ENCODE peak calls at places on chromosomes 13 and 19, in eight cellular contexts. Z is fibroblast of villous mesenchyme; O is stimulated activated naive CD8-positive, alpha-beta T cell treated with anti-CD3 and anti-CD28 coated beads, Interleukin-15, Interleukin-2, amounts not matched to agents 100 U/mL and 50 U/mL, for 24 hours; J is NCI-H460; C is NCI-H2081 treated with DMSO at 0.1 percent for 48 hours; A is stimulated activated CD4-positive, alpha-beta T cell treated with anti-CD3 and anti-CD28 coated beads, Interleukin-2, amount 100 ng/mL, for 48 hours; B is NCI-H1048; Q is HFFc6. G is an unnamed sample.
A peak's percentile ranks its signal among the peaks of the same experiment; 100 is the strongest.

GRCh38 chr13:85982102-85982501 is 182.9 kb upstream of the SLITRK6 start:
- DNase-seq in Z (no peak), O (no peak), J (no peak), C (no peak), A (no peak), B (no peak), Q (no peak), G (no peak)

GRCh38 chr13:109712187-109712601 is 74.2 kb downstream of the IRS2 start:
- DNase-seq in Z (no peak), O (no peak), J (no peak), C (no peak), A (no peak), B (no peak), Q (no peak), G (no peak)

GRCh38 chr13:32737111-32737571 is 150.9 kb downstream of the PDS5B start:
- DNase-seq in Z (peak; percentile 64), O (no peak), J (no peak), C (no peak), A (no peak), B (no peak), Q (no peak), G (no peak)

GRCh38 chr19:3722443-3723109 is 14.4 kb downstream of the TJP3 start:
- DNase-seq in Z (no peak), O (no peak), J (no peak), C (no peak), A (no peak), B (no peak), Q (no peak), G (no peak)

GRCh38 chr19:48806518-48806817 is 4.4 kb downstream of the BCAT2 start:
- DNase-seq in Z (no peak), O (no peak), J (no peak), C (no peak), A (peak; percentile 14), B (no peak), Q (no peak), G (no peak)

GRCh38 chr19:4878491-4878968 is 11.1 kb upstream of the PLIN3 start:
- DNase-seq in Z (no peak), O (peak; percentile 48), J (no peak), C (no peak), A (no peak), B (no peak), Q (no peak), G (no peak)

GRCh38 chr19:34474233-34474989 is 7.1 kb upstream of the WTIP start:
- DNase-seq in Z (no peak), O (no peak), J (no peak), C (no peak), A (no peak), B (no peak), Q (no peak), G (no peak)

GRCh38 chr13:32528358-32528757 is 10.2 kb downstream of the N4BP2L2 start:
- DNase-seq in Z (no peak), O (no peak), J (no peak), C (no peak), A (no peak), B (no peak), Q (no peak), G (no peak)

GRCh38 chr13:35810286-35810685 is 320.9 kb downstream of the DCLK1 start:
- DNase-seq in Z (no peak), O (no peak), J (no peak), C (peak; percentile 70), A (no peak), B (no peak), Q (no peak), G (no peak)

GRCh38 chr19:29497241-29497640 is 28.6 kb upstream of the VSTM2B start:
- DNase-seq in Z (no peak), O (no peak), J (no peak), C (no peak), A (no peak), B (no peak), Q (no peak), G (no peak)

GRCh38 chr19:50520822-50521465 is 7.2 kb upstream of the ASPDH start:
- DNase-seq in Z (no peak), O (no peak), J (no peak), C (no peak), A (no peak), B (no peak), Q (no peak), G (no peak)

GRCh38 chr13:31769581-31769980 is 30.3 kb downstream of the RXFP2 start:
- DNase-seq in Z (no peak), O (no peak), J (no peak), C (no peak), A (no peak), B (no peak), Q (no peak), G (no peak)

GRCh38 chr13:99565478-99566124 is 64.3 kb downstream of the TM9SF2 start:
- DNase-seq in Z (no peak), O (no peak), J (no peak), C (no peak), A (no peak), B (no peak), Q (no peak), G (no peak)

GRCh38 chr19:33344210-33344609 is 29.3 kb upstream of the CEBPG start:
- DNase-seq in Z (no peak), O (no peak), J (no peak), C (no peak), A (no peak), B (no peak), Q (no peak), G (no peak)

GRCh38 chr19:5955638-5955935 is 22.4 kb downstream of the RANBP3 start:
- DNase-seq in Z (peak; percentile 51), O (no peak), J (no peak), C (no peak), A (no peak), B (no peak), Q (no peak), G (no peak)

GRCh38 chr13:66560189-66560588 is 669.9 kb downstream of the PCDH9 start:
- DNase-seq in Z (no peak), O (no peak), J (no peak), C (no peak), A (no peak), B (no peak), Q (no peak), G (no peak)

GRCh38 chr13:48585456-48585840 is 52.6 kb upstream of the RCBTB2 start:
- DNase-seq in Z (peak; percentile 54), O (no peak), J (no peak), C (no peak), A (no peak), B (peak; percentile 22), Q (no peak), G (no peak)

GRCh38 chr19:29519931-29520330 is 5.9 kb upstream of the VSTM2B start:
- DNase-seq in Z (no peak), O (no peak), J (no peak), C (no peak), A (no peak), B (no peak), Q (no peak), G (no peak)

G was measured in amniotic stem cell.